ENCODE peak calls at places on chromosomes 12 and 14, in six cellular contexts. V, N, Y, I, H and W are unnamed samples. For H3K4me1, the result is how much of the 10 kb centered on the place peaks cover.

GRCh38 chr14:46769292-46769691 is 117.7 kb upstream of the RPL10L start:
- DNase-seq in V (no peak), N (no peak), Y (no peak), I (no peak), H (no peak), W (no peak)

GRCh38 chr12:62282375-62282774 is 22.2 kb downstream of the USP15 start:
- DNase-seq in V (no peak), N (no peak), Y (no peak), I (no peak), H (no peak), W (no peak)

GRCh38 chr12:109624467-109624866 is 50.9 kb downstream of the MVK start:
- DNase-seq in V (no peak), N (peak), Y (no peak), I (no peak), H (no peak), W (no peak)

GRCh38 chr12:1691123-1692007 is 495 bp downstream of the ADIPOR2 start:
- DNase-seq in V (peak), N (peak), Y (peak), I (no peak), H (peak), W (no peak)

GRCh38 chr12:129186952-129187351 is 333.7 kb downstream of the GLT1D1 start:
- DNase-seq in V (no peak), N (peak), Y (no peak), I (no peak), H (no peak), W (no peak)

GRCh38 chr12:108831309-108831991 is 25.9 kb downstream of the SSH1 start:
- DNase-seq in V (no peak), N (no peak), Y (no peak), I (no peak), H (peak), W (no peak)

GRCh38 chr14:100566586-100566985 is 20.6 kb downstream of the BEGAIN start:
- DNase-seq in V (no peak), N (no peak), Y (no peak), I (no peak), H (no peak), W (no peak)

GRCh38 chr14:101070540-101071492 is 167.3 kb upstream of the RTL1 start:
- DNase-seq in V (no peak), N (no peak), Y (no peak), I (no peak), H (peak), W (no peak)

GRCh38 chr14:76946753-76947077 is 81.8 kb downstream of the IRF2BPL start:
- DNase-seq in V (no peak), N (no peak), Y (no peak), I (no peak), H (no peak), W (no peak)

GRCh38 chr14:94593749-94594431 is 12.7 kb downstream of the SERPINA5 start:
- DNase-seq in V (no peak), N (no peak), Y (no peak), I (no peak), H (no peak), W (no peak)

GRCh38 chr12:112850343-112850742 is 56.4 kb upstream of the OAS1 start:
- DNase-seq in V (no peak), N (no peak), Y (no peak), I (no peak), H (no peak), W (peak)

GRCh38 chr14:101849125-101849524 is 87.6 kb downstream of the PPP2R5C start:
- DNase-seq in V (peak), N (no peak), Y (peak), I (no peak), H (no peak), W (peak)

GRCh38 chr14:22796087-22796707 is 19.0 kb downstream of the SLC7A7 start:
- DNase-seq in V (no peak), N (no peak), Y (no peak), I (no peak), H (no peak), W (no peak)

GRCh38 chr12:104263580-104264358 is 39.8 kb upstream of the EID3 start:
- DNase-seq in V (no peak), N (no peak), Y (no peak), I (no peak), H (no peak), W (no peak)

GRCh38 chr14:47857646-47858045 is 182.2 kb upstream of the MDGA2 start:
- DNase-seq in V (no peak), N (no peak), Y (no peak), I (no peak), H (no peak), W (no peak)

GRCh38 chr12:25025260-25025659 is 76.4 kb upstream of the BCAT1 start:
- DNase-seq in V (no peak), N (no peak), Y (peak), I (no peak), H (no peak), W (no peak)

GRCh38 chr14:100522616-100523021 is 64.6 kb downstream of the BEGAIN start:
- DNase-seq in V (peak), N (no peak), Y (no peak), I (no peak), H (peak), W (peak)

GRCh38 chr14:78697341-78697740 is 527.2 kb downstream of the NRXN3 start:
- DNase-seq in V (no peak), N (peak), Y (peak), I (no peak), H (no peak), W (no peak)

GRCh38 chr14:64542839-64543207 is 2.3 kb downstream of the HSPA2 start:
- DNase-seq in V (no peak), N (no peak), Y (no peak), I (no peak), H (no peak), W (no peak)
- H3K4me3 ChIP-seq in V (peak), N (no peak), Y (no peak), I (peak), H (peak), W (peak)

DNA sequence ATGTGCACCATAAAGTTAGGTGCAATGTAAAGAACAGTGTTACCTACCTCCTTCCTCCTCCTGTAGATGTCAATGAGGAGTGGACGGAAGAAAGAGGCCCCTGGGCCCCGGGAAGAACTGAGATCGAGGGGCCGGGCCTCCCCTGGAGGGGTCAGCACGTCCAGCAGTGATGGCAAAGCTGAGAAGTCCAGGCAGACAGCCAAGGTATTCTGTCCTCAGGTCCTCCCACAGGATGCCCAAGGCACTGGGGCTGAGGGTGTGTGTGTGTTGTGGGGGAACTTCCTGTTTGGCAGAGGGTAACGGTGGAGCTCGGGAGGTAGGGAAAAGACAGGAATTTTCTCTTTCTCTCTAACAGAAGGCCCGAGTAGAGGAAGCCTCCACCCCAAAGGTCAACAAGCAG is 6.4 kb downstream of the ATN1 start:
- DNase-seq in V (peak), N (no peak), Y (no peak), I (no peak), H (no peak), W (peak)
- H3K4me1 ChIP-seq in V (half or more), N (under half), Y (under half), I (under half), H (half or more), W (under half)

GRCh38 chr12:116545936-116546335 is 13.2 kb upstream of the MAP1LC3B2 start:
- DNase-seq in V (no peak), N (peak), Y (no peak), I (no peak), H (no peak), W (no peak)

GRCh38 chr12:116551151-116551550 is 8.0 kb upstream of the MAP1LC3B2 start:
- DNase-seq in V (no peak), N (no peak), Y (no peak), I (no peak), H (no peak), W (no peak)

GRCh38 chr12:116551619-116551951 is 7.6 kb upstream of the MAP1LC3B2 start:
- DNase-seq in V (no peak), N (no peak), Y (no peak), I (no peak), H (no peak), W (no peak)

GRCh38 chr12:116544656-116545055 is 14.5 kb upstream of the MAP1LC3B2 start:
- DNase-seq in V (no peak), N (no peak), Y (no peak), I (peak), H (no peak), W (no peak)

GRCh38 chr12:116547955-116548471 is 11.2 kb upstream of the MAP1LC3B2 start:
- DNase-seq in V (no peak), N (no peak), Y (peak), I (no peak), H (no peak), W (no peak)
- H3K4me3 ChIP-seq in V (no peak), N (no peak), Y (no peak), I (no peak), H (no peak), W (no peak)

GRCh38 chr14:91357272-91357671 is 60.3 kb downstream of the CCDC88C start:
- DNase-seq in V (no peak), N (no peak), Y (no peak), I (no peak), H (peak), W (peak)
- H3K4me1 ChIP-seq in V (under half), N (under half), Y (under half), I (under half), H (half or more), W (under half)

GRCh38 chr12:57216931-57217871 is 607 bp downstream of the NXPH4 start:
- DNase-seq in V (no peak), N (no peak), Y (no peak), I (no peak), H (no peak), W (no peak)
- H3K4me3 ChIP-seq in V (peak), N (no peak), Y (peak), I (peak), H (peak), W (peak)

GRCh38 chr14:35121887-35122695 is at the start of the genes PPP2R3C and PRORP:
- DNase-seq in V (peak), N (peak), Y (peak), I (peak), H (peak), W (peak)
- H3K4me1 ChIP-seq in V (half or more), N (under half), Y (under half), I (under half), H (half or more), W (under half)

GRCh38 chr14:21092147-21093011 is 6.1 kb downstream of the ZNF219 start:
- DNase-seq in V (peak), N (peak), Y (peak), I (peak), H (peak), W (peak)
- H3K4me3 ChIP-seq in V (no peak), N (no peak), Y (no peak), I (no peak), H (no peak), W (no peak)

GRCh38 chr12:32505067-32505466 is 105.7 kb downstream of the FGD4 start:
- DNase-seq in V (no peak), N (no peak), Y (no peak), I (no peak), H (no peak), W (no peak)
- H3K4me1 ChIP-seq in V (half or more), N (under half), Y (under half), I (half or more), H (half or more), W (under half)